ENCODE peak calls at places on chromosomes 2 and 18, in seven cellular contexts. One of them, this sample, is unnamed.

GRCh38 chr18:46678785-46679404 is 21.9 kb upstream of the LOXHD1 start:
- DNase-seq in stimulated activated CD4-positive, alpha-beta T cell treated with anti-CD3 and anti-CD28 coated beads, Interleukin-15, amount 100 ng/mL, for 1 hour: no peak
- DNase-seq in SW 1271: no peak
- DNase-seq in stimulated activated naive B cell treated with anti-CD40 and anti-IgM and Interleukin-4, amounts not matched to agents 10 μg/mL and 1 μg/mL and 100 μg/mL, for 72 hours: no peak
- DNase-seq in naive thymus-derived CD4-positive, alpha-beta T cell: no peak
- DNase-seq in coronary artery: no peak
- DNase-seq in activated T-helper 9 cell treated with anti-CD3 and anti-CD28 coated beads, Interleukin-2, amount 50 U/mL, for 16 hours: no peak
- DNase-seq in this sample: no peak

GRCh38 chr2:234355052-234355720 is 141.7 kb downstream of the ARL4C start:
- DNase-seq in stimulated activated CD4-positive, alpha-beta T cell treated with anti-CD3 and anti-CD28 coated beads, Interleukin-15, amount 100 ng/mL, for 1 hour: no peak
- DNase-seq in SW 1271: no peak
- DNase-seq in stimulated activated naive B cell treated with anti-CD40 and anti-IgM and Interleukin-4, amounts not matched to agents 10 μg/mL and 1 μg/mL and 100 μg/mL, for 72 hours: no peak
- DNase-seq in naive thymus-derived CD4-positive, alpha-beta T cell: no peak
- DNase-seq in coronary artery: no peak
- DNase-seq in activated T-helper 9 cell treated with anti-CD3 and anti-CD28 coated beads, Interleukin-2, amount 50 U/mL, for 16 hours: no peak
- DNase-seq in this sample: no peak

GRCh38 chr2:1487758-1488715 is 74.8 kb downstream of the TPO start:
- DNase-seq in stimulated activated CD4-positive, alpha-beta T cell treated with anti-CD3 and anti-CD28 coated beads, Interleukin-15, amount 100 ng/mL, for 1 hour: no peak
- DNase-seq in SW 1271: no peak
- DNase-seq in stimulated activated naive B cell treated with anti-CD40 and anti-IgM and Interleukin-4, amounts not matched to agents 10 μg/mL and 1 μg/mL and 100 μg/mL, for 72 hours: no peak
- DNase-seq in naive thymus-derived CD4-positive, alpha-beta T cell: no peak
- DNase-seq in coronary artery: peak; percentile 50
- DNase-seq in activated T-helper 9 cell treated with anti-CD3 and anti-CD28 coated beads, Interleukin-2, amount 50 U/mL, for 16 hours: no peak
- DNase-seq in this sample: no peak

GRCh38 chr2:133811409-133812125 is 243.3 kb upstream of the NCKAP5 start:
- DNase-seq in stimulated activated CD4-positive, alpha-beta T cell treated with anti-CD3 and anti-CD28 coated beads, Interleukin-15, amount 100 ng/mL, for 1 hour: no peak
- DNase-seq in SW 1271: no peak
- DNase-seq in stimulated activated naive B cell treated with anti-CD40 and anti-IgM and Interleukin-4, amounts not matched to agents 10 μg/mL and 1 μg/mL and 100 μg/mL, for 72 hours: no peak
- DNase-seq in naive thymus-derived CD4-positive, alpha-beta T cell: no peak
- DNase-seq in coronary artery: no peak
- DNase-seq in activated T-helper 9 cell treated with anti-CD3 and anti-CD28 coated beads, Interleukin-2, amount 50 U/mL, for 16 hours: no peak
- DNase-seq in this sample: no peak

GRCh38 chr18:35059280-35059927 is 18.2 kb downstream of the MAPRE2 start:
- DNase-seq in stimulated activated CD4-positive, alpha-beta T cell treated with anti-CD3 and anti-CD28 coated beads, Interleukin-15, amount 100 ng/mL, for 1 hour: no peak
- DNase-seq in SW 1271: no peak
- DNase-seq in stimulated activated naive B cell treated with anti-CD40 and anti-IgM and Interleukin-4, amounts not matched to agents 10 μg/mL and 1 μg/mL and 100 μg/mL, for 72 hours: no peak
- DNase-seq in naive thymus-derived CD4-positive, alpha-beta T cell: no peak
- DNase-seq in coronary artery: no peak
- DNase-seq in activated T-helper 9 cell treated with anti-CD3 and anti-CD28 coated beads, Interleukin-2, amount 50 U/mL, for 16 hours: no peak
- DNase-seq in this sample: no peak

GRCh38 chr2:100017633-100018032 is 124.8 kb downstream of the AFF3 start:
- DNase-seq in stimulated activated CD4-positive, alpha-beta T cell treated with anti-CD3 and anti-CD28 coated beads, Interleukin-15, amount 100 ng/mL, for 1 hour: no peak
- DNase-seq in SW 1271: no peak
- DNase-seq in stimulated activated naive B cell treated with anti-CD40 and anti-IgM and Interleukin-4, amounts not matched to agents 10 μg/mL and 1 μg/mL and 100 μg/mL, for 72 hours: no peak
- DNase-seq in naive thymus-derived CD4-positive, alpha-beta T cell: no peak
- DNase-seq in coronary artery: no peak
- DNase-seq in activated T-helper 9 cell treated with anti-CD3 and anti-CD28 coated beads, Interleukin-2, amount 50 U/mL, for 16 hours: no peak
- DNase-seq in this sample: peak; percentile 28

GRCh38 chr2:208072250-208072892 is 47.0 kb upstream of the PLEKHM3 start:
- DNase-seq in stimulated activated CD4-positive, alpha-beta T cell treated with anti-CD3 and anti-CD28 coated beads, Interleukin-15, amount 100 ng/mL, for 1 hour: peak; percentile 12
- DNase-seq in SW 1271: no peak
- DNase-seq in stimulated activated naive B cell treated with anti-CD40 and anti-IgM and Interleukin-4, amounts not matched to agents 10 μg/mL and 1 μg/mL and 100 μg/mL, for 72 hours: peak; percentile 39
- DNase-seq in naive thymus-derived CD4-positive, alpha-beta T cell: peak; percentile 34
- DNase-seq in coronary artery: no peak
- DNase-seq in activated T-helper 9 cell treated with anti-CD3 and anti-CD28 coated beads, Interleukin-2, amount 50 U/mL, for 16 hours: peak; percentile 17
- DNase-seq in this sample: peak; percentile 64

GRCh38 chr2:190458352-190459107 is 50.4 kb downstream of the MFSD6 start:
- DNase-seq in stimulated activated CD4-positive, alpha-beta T cell treated with anti-CD3 and anti-CD28 coated beads, Interleukin-15, amount 100 ng/mL, for 1 hour: no peak
- DNase-seq in SW 1271: no peak
- DNase-seq in stimulated activated naive B cell treated with anti-CD40 and anti-IgM and Interleukin-4, amounts not matched to agents 10 μg/mL and 1 μg/mL and 100 μg/mL, for 72 hours: no peak
- DNase-seq in naive thymus-derived CD4-positive, alpha-beta T cell: no peak
- DNase-seq in coronary artery: no peak
- DNase-seq in activated T-helper 9 cell treated with anti-CD3 and anti-CD28 coated beads, Interleukin-2, amount 50 U/mL, for 16 hours: no peak
- DNase-seq in this sample: no peak

GRCh38 chr2:113192459-113193100 is 18.8 kb downstream of the PSD4 start:
- DNase-seq in stimulated activated CD4-positive, alpha-beta T cell treated with anti-CD3 and anti-CD28 coated beads, Interleukin-15, amount 100 ng/mL, for 1 hour: no peak
- DNase-seq in SW 1271: no peak
- DNase-seq in stimulated activated naive B cell treated with anti-CD40 and anti-IgM and Interleukin-4, amounts not matched to agents 10 μg/mL and 1 μg/mL and 100 μg/mL, for 72 hours: no peak
- DNase-seq in naive thymus-derived CD4-positive, alpha-beta T cell: no peak
- DNase-seq in coronary artery: no peak
- DNase-seq in activated T-helper 9 cell treated with anti-CD3 and anti-CD28 coated beads, Interleukin-2, amount 50 U/mL, for 16 hours: no peak
- DNase-seq in this sample: no peak

GRCh38 chr2:2187196-2187595 is 143.9 kb downstream of the MYT1L start:
- DNase-seq in stimulated activated CD4-positive, alpha-beta T cell treated with anti-CD3 and anti-CD28 coated beads, Interleukin-15, amount 100 ng/mL, for 1 hour: no peak
- DNase-seq in SW 1271: no peak
- DNase-seq in stimulated activated naive B cell treated with anti-CD40 and anti-IgM and Interleukin-4, amounts not matched to agents 10 μg/mL and 1 μg/mL and 100 μg/mL, for 72 hours: no peak
- DNase-seq in naive thymus-derived CD4-positive, alpha-beta T cell: no peak
- DNase-seq in coronary artery: no peak
- DNase-seq in activated T-helper 9 cell treated with anti-CD3 and anti-CD28 coated beads, Interleukin-2, amount 50 U/mL, for 16 hours: no peak
- DNase-seq in this sample: no peak

GRCh38 chr2:98508690-98509054 is 64.0 kb downstream of the INPP4A start:
- DNase-seq in stimulated activated CD4-positive, alpha-beta T cell treated with anti-CD3 and anti-CD28 coated beads, Interleukin-15, amount 100 ng/mL, for 1 hour: no peak
- DNase-seq in SW 1271: no peak
- DNase-seq in stimulated activated naive B cell treated with anti-CD40 and anti-IgM and Interleukin-4, amounts not matched to agents 10 μg/mL and 1 μg/mL and 100 μg/mL, for 72 hours: no peak
- DNase-seq in naive thymus-derived CD4-positive, alpha-beta T cell: peak; percentile 63
- DNase-seq in coronary artery: no peak
- DNase-seq in activated T-helper 9 cell treated with anti-CD3 and anti-CD28 coated beads, Interleukin-2, amount 50 U/mL, for 16 hours: peak; percentile 16
- DNase-seq in this sample: no peak

GRCh38 chr2:128727914-128728313 is 409.2 kb upstream of the HS6ST1 start:
- DNase-seq in stimulated activated CD4-positive, alpha-beta T cell treated with anti-CD3 and anti-CD28 coated beads, Interleukin-15, amount 100 ng/mL, for 1 hour: no peak
- DNase-seq in SW 1271: no peak
- DNase-seq in stimulated activated naive B cell treated with anti-CD40 and anti-IgM and Interleukin-4, amounts not matched to agents 10 μg/mL and 1 μg/mL and 100 μg/mL, for 72 hours: no peak
- DNase-seq in naive thymus-derived CD4-positive, alpha-beta T cell: no peak
- DNase-seq in coronary artery: no peak
- DNase-seq in activated T-helper 9 cell treated with anti-CD3 and anti-CD28 coated beads, Interleukin-2, amount 50 U/mL, for 16 hours: no peak
- DNase-seq in this sample: peak; percentile 75

GRCh38 chr2:33770023-33770422 is 170.9 kb upstream of the FAM98A start:
- DNase-seq in stimulated activated CD4-positive, alpha-beta T cell treated with anti-CD3 and anti-CD28 coated beads, Interleukin-15, amount 100 ng/mL, for 1 hour: no peak
- DNase-seq in SW 1271: no peak
- DNase-seq in stimulated activated naive B cell treated with anti-CD40 and anti-IgM and Interleukin-4, amounts not matched to agents 10 μg/mL and 1 μg/mL and 100 μg/mL, for 72 hours: no peak
- DNase-seq in naive thymus-derived CD4-positive, alpha-beta T cell: no peak
- DNase-seq in coronary artery: no peak
- DNase-seq in activated T-helper 9 cell treated with anti-CD3 and anti-CD28 coated beads, Interleukin-2, amount 50 U/mL, for 16 hours: no peak
- DNase-seq in this sample: no peak

GRCh38 chr2:9336534-9337354 is 86.6 kb downstream of the ITGB1BP1 start:
- DNase-seq in stimulated activated CD4-positive, alpha-beta T cell treated with anti-CD3 and anti-CD28 coated beads, Interleukin-15, amount 100 ng/mL, for 1 hour: no peak
- DNase-seq in SW 1271: no peak
- DNase-seq in stimulated activated naive B cell treated with anti-CD40 and anti-IgM and Interleukin-4, amounts not matched to agents 10 μg/mL and 1 μg/mL and 100 μg/mL, for 72 hours: no peak
- DNase-seq in naive thymus-derived CD4-positive, alpha-beta T cell: no peak
- DNase-seq in coronary artery: no peak
- DNase-seq in activated T-helper 9 cell treated with anti-CD3 and anti-CD28 coated beads, Interleukin-2, amount 50 U/mL, for 16 hours: no peak
- DNase-seq in this sample: peak; percentile 84

GRCh38 chr2:240775911-240776310 is 44.1 kb downstream of the KIF1A start:
- DNase-seq in stimulated activated CD4-positive, alpha-beta T cell treated with anti-CD3 and anti-CD28 coated beads, Interleukin-15, amount 100 ng/mL, for 1 hour: no peak
- DNase-seq in SW 1271: no peak
- DNase-seq in stimulated activated naive B cell treated with anti-CD40 and anti-IgM and Interleukin-4, amounts not matched to agents 10 μg/mL and 1 μg/mL and 100 μg/mL, for 72 hours: no peak
- DNase-seq in naive thymus-derived CD4-positive, alpha-beta T cell: no peak
- DNase-seq in coronary artery: no peak
- DNase-seq in activated T-helper 9 cell treated with anti-CD3 and anti-CD28 coated beads, Interleukin-2, amount 50 U/mL, for 16 hours: no peak
- DNase-seq in this sample: no peak

GRCh38 chr18:9827856-9828793 is 57.6 kb upstream of the TXNDC2 start:
- DNase-seq in stimulated activated CD4-positive, alpha-beta T cell treated with anti-CD3 and anti-CD28 coated beads, Interleukin-15, amount 100 ng/mL, for 1 hour: no peak
- DNase-seq in SW 1271: peak; percentile 82
- DNase-seq in stimulated activated naive B cell treated with anti-CD40 and anti-IgM and Interleukin-4, amounts not matched to agents 10 μg/mL and 1 μg/mL and 100 μg/mL, for 72 hours: no peak
- DNase-seq in naive thymus-derived CD4-positive, alpha-beta T cell: no peak
- DNase-seq in coronary artery: no peak
- DNase-seq in activated T-helper 9 cell treated with anti-CD3 and anti-CD28 coated beads, Interleukin-2, amount 50 U/mL, for 16 hours: no peak
- DNase-seq in this sample: peak; percentile 98

GRCh38 chr2:10584843-10585475 is 104.8 kb downstream of the NOL10 start:
- DNase-seq in stimulated activated CD4-positive, alpha-beta T cell treated with anti-CD3 and anti-CD28 coated beads, Interleukin-15, amount 100 ng/mL, for 1 hour: no peak
- DNase-seq in SW 1271: no peak
- DNase-seq in stimulated activated naive B cell treated with anti-CD40 and anti-IgM and Interleukin-4, amounts not matched to agents 10 μg/mL and 1 μg/mL and 100 μg/mL, for 72 hours: no peak
- DNase-seq in naive thymus-derived CD4-positive, alpha-beta T cell: no peak
- DNase-seq in coronary artery: no peak
- DNase-seq in activated T-helper 9 cell treated with anti-CD3 and anti-CD28 coated beads, Interleukin-2, amount 50 U/mL, for 16 hours: no peak
- DNase-seq in this sample: peak; percentile 99

GRCh38 chr2:1997409-1997808 is 253.1 kb upstream of the PXDN start:
- DNase-seq in stimulated activated CD4-positive, alpha-beta T cell treated with anti-CD3 and anti-CD28 coated beads, Interleukin-15, amount 100 ng/mL, for 1 hour: no peak
- DNase-seq in SW 1271: no peak
- DNase-seq in stimulated activated naive B cell treated with anti-CD40 and anti-IgM and Interleukin-4, amounts not matched to agents 10 μg/mL and 1 μg/mL and 100 μg/mL, for 72 hours: no peak
- DNase-seq in naive thymus-derived CD4-positive, alpha-beta T cell: no peak
- DNase-seq in coronary artery: peak; percentile 17
- DNase-seq in activated T-helper 9 cell treated with anti-CD3 and anti-CD28 coated beads, Interleukin-2, amount 50 U/mL, for 16 hours: no peak
- DNase-seq in this sample: no peak

GRCh38 chr2:177543007-177543760 is 150.6 kb downstream of the AGPS start:
- DNase-seq in stimulated activated CD4-positive, alpha-beta T cell treated with anti-CD3 and anti-CD28 coated beads, Interleukin-15, amount 100 ng/mL, for 1 hour: no peak
- DNase-seq in SW 1271: no peak
- DNase-seq in stimulated activated naive B cell treated with anti-CD40 and anti-IgM and Interleukin-4, amounts not matched to agents 10 μg/mL and 1 μg/mL and 100 μg/mL, for 72 hours: no peak
- DNase-seq in naive thymus-derived CD4-positive, alpha-beta T cell: no peak
- DNase-seq in coronary artery: no peak
- DNase-seq in activated T-helper 9 cell treated with anti-CD3 and anti-CD28 coated beads, Interleukin-2, amount 50 U/mL, for 16 hours: no peak
- DNase-seq in this sample: peak; percentile 75

GRCh38 chr2:141490886-141491285 is 639.9 kb downstream of the LRP1B start:
- DNase-seq in stimulated activated CD4-positive, alpha-beta T cell treated with anti-CD3 and anti-CD28 coated beads, Interleukin-15, amount 100 ng/mL, for 1 hour: no peak
- DNase-seq in SW 1271: no peak
- DNase-seq in stimulated activated naive B cell treated with anti-CD40 and anti-IgM and Interleukin-4, amounts not matched to agents 10 μg/mL and 1 μg/mL and 100 μg/mL, for 72 hours: no peak
- DNase-seq in naive thymus-derived CD4-positive, alpha-beta T cell: no peak
- DNase-seq in coronary artery: no peak
- DNase-seq in activated T-helper 9 cell treated with anti-CD3 and anti-CD28 coated beads, Interleukin-2, amount 50 U/mL, for 16 hours: no peak
- DNase-seq in this sample: no peak